ENCODE peak calls at places on chromosomes 13 and 19, in ten cellular contexts. D, C, Q, E, J, M, W, S, O and H are unnamed samples.

GRCh38 chr19:14761607-14762006 is 16.8 kb downstream of the ADGRE2 start:
- DNase-seq in W (no peak), J (no peak), C (no peak), O (no peak), S (no peak), D (no peak), E (no peak), M (no peak), Q (no peak), H (no peak)

GRCh38 chr13:112174476-112175110 is 107.6 kb downstream of the SOX1 start:
- DNase-seq in J (no peak), D (no peak), S (no peak), O (no peak), Q (no peak), M (no peak), E (no peak), W (no peak), C (no peak), H (peak; percentile 2)

GRCh38 chr19:10431254-10431942 is 11.1 kb downstream of the PDE4A start:
- DNase-seq in Q (no peak), O (no peak), S (peak; percentile 59), J (no peak), E (peak; percentile 39), W (peak; percentile 37), D (no peak), M (no peak), C (no peak), H (no peak)

GRCh38 chr19:47650695-47651094 is 41.8 kb downstream of the BICRA start:
- DNase-seq in S (peak; percentile 20), M (no peak), C (no peak), Q (no peak), W (no peak), E (no peak), J (no peak), D (no peak), O (no peak), H (no peak)

GRCh38 chr19:4624733-4625362 is 14.5 kb upstream of the TNFAIP8L1 start:
- DNase-seq in O (peak; percentile 42), M (no peak), Q (no peak), D (no peak), S (no peak), E (no peak), W (peak; percentile 49), C (no peak), J (no peak), H (no peak)

GRCh38 chr13:46804391-46804815 is 7.4 kb upstream of the ESD start:
- DNase-seq in Q (peak; percentile 57), C (no peak), M (no peak), S (no peak), O (no peak), W (peak; percentile 91), E (peak; percentile 98), D (no peak), J (peak; percentile 86), H (peak; percentile 69)

GRCh38 chr19:17671906-17672305 is 16.2 kb downstream of the UNC13A start:
- DNase-seq in M (no peak), J (no peak), S (no peak), Q (no peak), D (no peak), W (peak; percentile 68), O (peak; percentile 38), E (peak; percentile 27), C (no peak), H (no peak)

GRCh38 chr13:43303040-43303729 is 279.8 kb downstream of the DNAJC15 start:
- DNase-seq in S (peak; percentile 82), J (no peak), M (peak; percentile 57), E (peak; percentile 58), C (no peak), W (peak; percentile 50), Q (peak; percentile 59), D (no peak), O (peak; percentile 73), H (peak; percentile 52)

DNA sequence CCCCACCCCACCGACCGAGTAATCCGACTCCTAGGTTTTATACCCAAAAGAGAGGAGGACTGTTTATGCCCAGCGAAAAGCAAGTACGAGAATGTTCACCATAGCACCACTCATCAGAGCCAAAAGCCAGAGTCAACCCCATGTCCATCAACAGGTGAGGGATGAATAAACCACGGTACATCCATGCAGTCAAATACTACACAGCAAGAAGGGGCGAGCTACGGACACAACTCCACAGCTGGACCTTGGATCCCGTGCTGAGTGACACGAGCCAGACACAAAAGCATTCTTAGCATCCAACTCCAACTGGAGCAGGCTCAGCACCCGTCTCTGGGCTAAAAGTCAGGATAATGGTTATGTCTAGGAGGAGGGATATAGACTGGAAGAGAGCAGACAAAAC is 12.2 kb upstream of the RABAC1 start:
- DNase-seq in M (no peak), S (no peak), D (no peak), Q (no peak), C (no peak), W (no peak), J (no peak), E (no peak), O (no peak), H (no peak)
- H3K4me3 ChIP-seq in M (no peak overlapping the region), S (no peak overlapping the region), D (no peak overlapping the region), Q (no peak overlapping the region), C (no peak overlapping the region), W (no peak overlapping the region), J (no peak overlapping the region), E (no peak overlapping the region), O (no peak overlapping the region), H (no peak overlapping the region)

GRCh38 chr19:57282011-57282636 is 1.8 kb downstream of the ZNF460 start:
- DNase-seq in W (peak; percentile 62), E (no peak), M (no peak), J (no peak), O (no peak), C (no peak), Q (no peak), S (no peak), D (no peak), H (no peak)

GRCh38 chr19:57279418-57280164 is 694 bp upstream of the ZNF460 start:
- DNase-seq in J (peak; percentile 93), S (peak; percentile 94), O (peak; percentile 93), W (peak; percentile 93), C (peak; percentile 84), E (peak; percentile 99), D (peak; percentile 93), Q (peak; percentile 87), M (peak; percentile 86), H (peak; percentile 86)

GRCh38 chr19:57280913-57281425 is 684 bp downstream of the ZNF460 start:
- DNase-seq in E (peak; percentile 15), Q (no peak), J (no peak), M (no peak), D (no peak), S (no peak), C (no peak), O (no peak), W (peak; percentile 27), H (no peak)

GRCh38 chr19:57276430-57276829 is 3.9 kb upstream of the ZNF460 start:
- DNase-seq in O (no peak), D (no peak), J (no peak), E (no peak), Q (no peak), W (no peak), M (no peak), S (no peak), C (no peak), H (no peak)

DNA sequence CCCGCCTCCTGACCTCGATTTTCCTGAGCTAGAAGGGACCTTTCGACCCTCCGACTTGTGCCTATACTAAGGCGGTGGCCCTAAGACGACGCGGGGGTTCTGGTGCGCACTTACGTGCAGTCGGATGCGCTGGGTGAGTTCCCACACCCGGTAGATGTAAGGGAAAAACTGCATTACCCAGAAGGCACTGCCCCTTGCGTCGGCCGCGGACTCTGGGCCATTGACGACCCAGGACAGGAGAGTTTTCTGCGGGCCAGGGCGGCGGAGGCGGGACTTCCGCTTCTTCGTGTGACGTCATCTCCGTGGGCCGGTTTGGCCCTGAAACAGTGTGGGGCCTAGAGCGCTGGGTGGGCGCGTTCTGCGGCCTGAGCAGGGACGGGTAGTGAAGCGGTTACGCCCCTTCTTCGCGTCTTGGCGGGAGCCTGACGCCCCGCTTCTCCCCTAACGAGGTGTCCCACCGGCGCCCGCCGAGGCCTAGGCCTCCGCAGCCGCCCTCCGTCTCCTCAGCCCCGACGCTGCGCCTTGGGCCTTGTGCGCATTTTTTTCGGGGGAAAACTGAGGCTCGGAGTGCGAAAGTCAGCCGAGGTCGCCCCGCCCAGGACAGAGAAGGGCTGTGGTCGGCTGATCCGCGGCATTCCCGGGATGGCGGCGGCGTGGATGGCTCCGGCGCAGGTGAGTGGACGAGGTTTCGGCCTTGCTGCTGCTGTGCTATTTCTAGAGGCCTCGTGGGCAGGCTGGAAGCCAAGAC is at the start of gene ZNF460:
- DNase-seq in C (peak; percentile 73), W (peak; percentile 98), E (peak; percentile 97), M (peak; percentile 97), J (peak; percentile 94), Q (peak; percentile 90), O (peak; percentile 98), S (peak; percentile 99), D (peak; percentile 96), H (peak; percentile 95)
- TF ChIP-seq CTCF in C (no peak), W (no peak), E (no peak), M (no peak), J (no peak), Q (no peak), O (no peak), S (no peak), D (no peak), H (no peak)

GRCh38 chr19:45251452-45252354 is 632 bp downstream of the MARK4 start:
- DNase-seq in C (no peak), S (peak; percentile 59), W (no peak), M (peak; percentile 38), D (no peak), J (no peak), Q (no peak), O (no peak), E (no peak), H (no peak)

GRCh38 chr19:45253396-45254027 is 2.4 kb downstream of the MARK4 start:
- DNase-seq in E (peak; percentile 39), O (no peak), Q (no peak), S (no peak), J (no peak), C (no peak), M (no peak), D (no peak), W (no peak), H (no peak)

GRCh38 chr19:45255611-45256157 is 4.6 kb downstream of the MARK4 start:
- DNase-seq in O (no peak), S (no peak), J (no peak), C (no peak), Q (no peak), W (no peak), E (no peak), D (no peak), M (no peak), H (no peak)

GRCh38 chr19:45256836-45257235 is 5.8 kb downstream of the MARK4 start:
- DNase-seq in E (no peak), D (no peak), J (no peak), W (no peak), C (no peak), S (no peak), O (no peak), M (no peak), Q (no peak), H (no peak)

DNA sequence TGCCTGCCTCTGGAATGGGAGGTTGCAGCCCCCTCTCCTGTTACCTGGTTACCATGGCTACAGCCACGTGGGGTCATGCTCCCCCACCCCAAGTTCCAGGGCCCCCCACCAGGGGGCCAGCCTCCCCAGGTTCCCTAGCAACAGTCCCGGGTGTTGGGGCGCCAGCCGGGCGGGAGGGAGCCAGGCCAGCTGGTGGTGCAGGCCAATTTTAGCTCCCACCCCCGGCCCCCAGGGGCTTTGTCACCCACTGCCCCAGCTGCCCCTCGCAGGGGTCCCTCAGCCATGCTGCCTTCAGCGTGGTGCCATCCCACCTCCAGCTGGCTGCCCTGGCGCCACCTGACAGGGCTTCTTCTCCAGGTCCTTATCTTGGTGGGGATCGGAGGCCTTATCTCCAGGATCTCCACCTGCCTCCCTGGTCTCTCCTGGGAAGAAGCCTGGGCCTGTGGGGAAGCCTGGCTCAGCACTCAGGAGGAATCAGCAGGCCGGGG is 3.0 kb downstream of the MARK4 start:
- DNase-seq in Q (no peak), O (no peak), C (no peak), M (no peak), E (no peak), D (no peak), J (no peak), W (no peak), S (no peak), H (no peak)
- H3K4me3 ChIP-seq in Q (no peak overlapping the region), O (no peak overlapping the region), C (no peak overlapping the region), M (no peak overlapping the region), E (no peak overlapping the region), D (no peak overlapping the region), J (no peak overlapping the region), W (no peak overlapping the region), S (no peak overlapping the region), H (no peak overlapping the region)

GRCh38 chr13:50979187-50979586 is 69.6 kb downstream of the RNASEH2B start:
- DNase-seq in M (no peak), J (no peak), C (no peak), E (no peak), S (no peak), W (no peak), Q (no peak), D (peak; percentile 15), O (no peak), H (no peak)

DNA sequence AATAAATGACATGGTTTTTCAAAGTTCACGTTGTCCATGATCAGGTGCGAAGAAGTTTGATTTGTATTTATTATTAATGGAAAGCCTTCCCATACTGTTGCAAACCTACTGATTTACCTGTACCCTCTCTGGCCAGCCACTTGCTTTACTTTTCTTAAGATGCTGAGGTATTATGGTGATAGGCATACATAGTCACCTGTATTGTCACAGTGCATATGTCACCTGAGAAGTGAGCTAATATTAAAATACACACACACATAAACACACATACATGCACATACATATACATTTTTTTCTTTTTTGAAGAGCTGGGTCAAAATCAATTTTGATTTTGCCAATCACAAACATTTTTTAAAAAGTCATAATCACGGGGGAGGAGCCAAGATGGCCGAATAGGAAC is 72.1 kb downstream of the RNASEH2B start:
- DNase-seq in D (no peak), E (no peak), M (no peak), C (no peak), Q (no peak), S (no peak), W (no peak), O (no peak), J (no peak), H (no peak)
- TF ChIP-seq CTCF in D (no peak), E (no peak), M (no peak), C (no peak), Q (no peak), S (no peak), W (no peak), O (no peak), J (no peak), H (no peak)